ENCODE peak calls at places on chromosome 16, in five cellular contexts. D, W, O, J and G are unnamed samples.

GRCh38 chr16:75233611-75233938 is 14.8 kb downstream of the CTRB1 start:
- DNase-seq in O (no peak), W (no peak), D (no peak), J (no peak), G (no peak)

GRCh38 chr16:2007081-2007836 is 2.4 kb downstream of the ZNF598 start:
- DNase-seq in D (no peak), W (no peak), J (no peak), O (no peak), G (no peak)

GRCh38 chr16:46873201-46873600 is 11.0 kb upstream of the GPT2 start:
- DNase-seq in O (no peak), D (no peak), J (no peak), W (no peak), G (no peak)

GRCh38 chr16:4207683-4208528 is 34.0 kb downstream of the SRL start:
- DNase-seq in W (no peak), D (no peak), O (no peak), J (no peak), G (no peak)

GRCh38 chr16:31107465-31107867 is 720 bp upstream of the BCKDK start:
- DNase-seq in O (no peak), W (no peak), J (no peak), D (no peak), G (no peak)

GRCh38 chr16:79949417-79949816 is 348.9 kb upstream of the MAF start:
- DNase-seq in O (no peak), W (no peak), J (no peak), D (no peak), G (no peak)

GRCh38 chr16:19481291-19481690 is 40.6 kb downstream of the GDE1 start:
- DNase-seq in D (no peak), O (no peak), W (no peak), J (no peak), G (no peak)

GRCh38 chr16:588889-589657 is 793 bp upstream of the RAB40C start:
- DNase-seq in O (peak; percentile 97), W (peak; percentile 92), D (peak; percentile 96), J (peak; percentile 99), G (peak; percentile 98)

GRCh38 chr16:83176802-83177201 is 550.0 kb downstream of the CDH13 start:
- DNase-seq in O (no peak), W (no peak), J (no peak), D (no peak), G (no peak)

GRCh38 chr16:82801361-82801760 is 174.6 kb downstream of the CDH13 start:
- DNase-seq in D (no peak), O (no peak), W (no peak), J (no peak), G (no peak)